ENCODE peak calls at places on chromosomes 11 and 22, in ten cellular contexts. P is dorsolateral prefrontal cortex; L is cardiac fibroblast; Z is NCI-H1436 treated with DMSO at 0.1 percent for 48 hours; N is posterior vena cava; J is HTR-8/SVneo; H is amygdala; M is iris pigment epithelial cell; C is activated CD4-positive, alpha-beta T cell treated with anti-CD3 and anti-CD28 coated beads for 4 hours; T is T1000. R is an unnamed sample.

GRCh38 chr11:119460130-119460529 is 37.2 kb upstream of the THY1 start:
- DNase-seq in L (no peak), C (no peak), Z (no peak), T (no peak), N (no peak), H (no peak), M (no peak), J (no peak), P (no peak), R (no peak)

GRCh38 chr22:46830001-46830715 is 67.7 kb downstream of the TBC1D22A start:
- DNase-seq in C (no peak), M (peak), N (peak), Z (no peak), L (peak), H (no peak), J (no peak), P (no peak), T (peak), R (no peak)

GRCh38 chr11:13964771-13965074 is 2.2 kb downstream of the SPON1 start:
- DNase-seq in C (no peak), P (no peak), L (no peak), Z (no peak), M (no peak), N (no peak), H (no peak), J (no peak), T (no peak), R (no peak)

GRCh38 chr11:10155793-10156490 is 138.1 kb downstream of the SBF2 start:
- DNase-seq in M (no peak), T (no peak), Z (no peak), P (no peak), N (no peak), L (no peak), C (no peak), H (no peak), J (no peak), R (no peak)

GRCh38 chr11:84645988-84646689 is 981.0 kb downstream of the DLG2 start:
- DNase-seq in P (no peak), H (no peak), C (no peak), M (no peak), J (no peak), N (no peak), L (no peak), T (no peak), Z (no peak), R (no peak)

GRCh38 chr11:32331098-32331497 is 104.2 kb downstream of the WT1 start:
- DNase-seq in P (no peak), Z (no peak), C (no peak), H (no peak), M (no peak), J (no peak), N (no peak), T (no peak), L (no peak), R (no peak)

GRCh38 chr11:34208266-34209135 is 103.1 kb downstream of the NAT10 start:
- DNase-seq in M (peak), L (peak), H (no peak), C (no peak), N (peak), T (no peak), P (no peak), Z (no peak), J (no peak), R (no peak)

GRCh38 chr22:44532466-44533025 is 34.5 kb upstream of the RTL6 start:
- DNase-seq in N (peak), C (no peak), H (no peak), Z (no peak), M (no peak), L (no peak), P (no peak), J (no peak), T (no peak), R (no peak)

GRCh38 chr11:21839870-21840269 is 353.0 kb upstream of the ANO5 start:
- DNase-seq in L (no peak), M (no peak), P (no peak), T (no peak), N (no peak), H (no peak), Z (no peak), J (no peak), C (no peak), R (no peak)

GRCh38 chr11:47378011-47378835 is at the start of gene SPI1:
- DNase-seq in T (no peak), J (no peak), Z (no peak), H (no peak), N (peak), L (no peak), C (no peak), P (no peak), M (no peak), R (no peak)